ENCODE peak calls at places on chromosomes 13 and 19, in four cellular contexts. G, Z, L and V are unnamed samples.

GRCh38 chr13:57787058-57787791 is 155.7 kb downstream of the PCDH17 start:
- DNase-seq in G (no peak), Z (no peak), L (no peak), V (no peak)

GRCh38 chr13:50215389-50215788 is 200.1 kb downstream of the KCNRG start:
- DNase-seq in G (no peak), Z (peak), L (no peak), V (no peak)

GRCh38 chr19:6481541-6482342 is at the start of gene DENND1C:
- DNase-seq in G (peak), Z (peak), L (peak), V (peak)

GRCh38 chr19:36528194-36528920 is at the start of gene ZNF260:
- DNase-seq in G (peak), Z (peak), L (peak), V (peak)

GRCh38 chr19:56547535-56547934 is 8.8 kb downstream of the ZFP28 start:
- DNase-seq in G (no peak), Z (no peak), L (peak), V (no peak)

GRCh38 chr13:110874508-110874960 is 40.3 kb downstream of the ANKRD10 start:
- DNase-seq in G (no peak), Z (peak), L (peak), V (peak)

GRCh38 chr19:49588370-49589122 is 2.4 kb upstream of the PRR12 start:
- DNase-seq in G (no peak), Z (no peak), L (no peak), V (no peak)

GRCh38 chr19:48806818-48807589 is 3.8 kb downstream of the BCAT2 start:
- DNase-seq in G (no peak), Z (peak), L (peak), V (peak)

GRCh38 chr19:13027031-13027430 is 31.8 kb downstream of the NFIX start:
- DNase-seq in G (no peak), Z (no peak), L (no peak), V (no peak)

GRCh38 chr13:29131881-29132668 is 311.9 kb downstream of the MTUS2 start:
- DNase-seq in G (no peak), Z (no peak), L (no peak), V (no peak)

GRCh38 chr13:95485045-95485517 is 67.4 kb upstream of the CLDN10 start:
- DNase-seq in G (no peak), Z (peak), L (no peak), V (peak)

GRCh38 chr19:23665651-23666410 is 21.2 kb downstream of the ZNF675 start:
- DNase-seq in G (no peak), Z (no peak), L (no peak), V (no peak)

GRCh38 chr19:1859319-1859718 is 4.1 kb downstream of the KLF16 start:
- DNase-seq in G (no peak), Z (no peak), L (peak), V (no peak)

GRCh38 chr19:16066611-16067104 is 9.6 kb upstream of the TPM4 start:
- DNase-seq in G (no peak), Z (peak), L (no peak), V (peak)

GRCh38 chr19:51023946-51024345 is 2.5 kb downstream of the KLK11 start:
- DNase-seq in G (no peak), Z (no peak), L (no peak), V (no peak)

GRCh38 chr13:107441279-107441678 is 774.1 kb downstream of the LIG4 start:
- DNase-seq in G (no peak), Z (no peak), L (no peak), V (no peak)

GRCh38 chr13:83666126-83666525 is 216.1 kb downstream of the SLITRK1 start:
- DNase-seq in G (no peak), Z (no peak), L (no peak), V (no peak)

GRCh38 chr13:83672611-83673010 is 209.7 kb downstream of the SLITRK1 start:
- DNase-seq in G (no peak), Z (no peak), L (no peak), V (no peak)

DNA sequence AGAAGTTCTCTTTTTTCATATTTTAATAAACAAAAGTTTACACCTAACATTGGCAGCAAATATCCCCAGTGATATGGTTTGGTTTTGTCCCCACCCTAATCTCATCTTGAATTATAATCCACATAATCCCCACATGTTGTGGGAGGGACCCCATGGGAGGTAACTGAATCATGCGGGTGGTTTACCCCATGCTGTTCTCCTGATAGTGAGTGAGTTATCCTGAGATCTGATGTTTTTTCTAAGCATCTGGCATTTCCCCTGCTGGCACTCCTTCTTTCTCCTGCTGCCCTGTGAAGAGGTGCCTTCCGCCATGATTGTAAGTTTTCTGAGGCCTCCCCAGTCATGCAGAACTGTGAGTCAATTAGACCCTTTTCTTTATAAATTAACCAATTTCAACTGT is 214.7 kb downstream of the SLITRK1 start:
- DNase-seq in G (no peak), Z (no peak), L (no peak), V (no peak)
- TF ChIP-seq TCF12 in G (no peak), Z (no peak), L (no peak), V (no peak)

GRCh38 chr19:10010247-10010691 is at the start of gene COL5A3:
- DNase-seq in G (no peak), Z (no peak), L (peak), V (peak)

GRCh38 chr19:10009714-10010224 is 535 bp downstream of the COL5A3 start:
- DNase-seq in G (no peak), Z (no peak), L (no peak), V (no peak)

GRCh38 chr19:10007811-10008211 is 2.5 kb downstream of the COL5A3 start:
- DNase-seq in G (no peak), Z (no peak), L (no peak), V (peak)

GRCh38 chr19:10010939-10011338 is 635 bp upstream of the COL5A3 start:
- DNase-seq in G (no peak), Z (no peak), L (no peak), V (peak)

GRCh38 chr19:10009269-10009665 is 1.0 kb downstream of the COL5A3 start:
- DNase-seq in G (no peak), Z (no peak), L (peak), V (peak)
- TF ChIP-seq TCF12 in G (no peak), Z (no peak), L (no peak), V (no peak)

DNA sequence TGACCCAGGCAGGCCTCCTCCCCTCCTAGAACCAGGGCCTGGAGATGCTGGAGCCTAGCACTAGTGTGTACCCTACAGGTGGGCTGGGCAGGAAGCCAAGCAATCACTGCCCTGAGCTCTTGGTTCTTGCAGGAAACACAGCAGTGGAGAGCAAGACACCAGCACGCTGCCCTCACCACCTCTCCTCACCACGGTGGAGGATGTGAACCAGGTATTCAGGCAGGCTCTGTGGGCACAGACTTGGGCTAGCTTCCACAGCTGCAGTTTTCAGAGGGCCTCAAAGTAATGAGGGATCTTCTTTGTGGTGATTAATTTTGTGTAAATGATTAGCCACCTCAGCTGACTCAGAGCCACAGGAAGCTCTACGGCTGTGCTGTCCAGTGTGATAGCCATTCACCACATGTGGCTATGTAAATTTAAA is 13.6 kb upstream of the GPI start:
- DNase-seq in G (peak), Z (no peak), L (no peak), V (no peak)
- TF ChIP-seq TCF12 in G (no peak), Z (no peak), L (no peak), V (no peak)

DNA sequence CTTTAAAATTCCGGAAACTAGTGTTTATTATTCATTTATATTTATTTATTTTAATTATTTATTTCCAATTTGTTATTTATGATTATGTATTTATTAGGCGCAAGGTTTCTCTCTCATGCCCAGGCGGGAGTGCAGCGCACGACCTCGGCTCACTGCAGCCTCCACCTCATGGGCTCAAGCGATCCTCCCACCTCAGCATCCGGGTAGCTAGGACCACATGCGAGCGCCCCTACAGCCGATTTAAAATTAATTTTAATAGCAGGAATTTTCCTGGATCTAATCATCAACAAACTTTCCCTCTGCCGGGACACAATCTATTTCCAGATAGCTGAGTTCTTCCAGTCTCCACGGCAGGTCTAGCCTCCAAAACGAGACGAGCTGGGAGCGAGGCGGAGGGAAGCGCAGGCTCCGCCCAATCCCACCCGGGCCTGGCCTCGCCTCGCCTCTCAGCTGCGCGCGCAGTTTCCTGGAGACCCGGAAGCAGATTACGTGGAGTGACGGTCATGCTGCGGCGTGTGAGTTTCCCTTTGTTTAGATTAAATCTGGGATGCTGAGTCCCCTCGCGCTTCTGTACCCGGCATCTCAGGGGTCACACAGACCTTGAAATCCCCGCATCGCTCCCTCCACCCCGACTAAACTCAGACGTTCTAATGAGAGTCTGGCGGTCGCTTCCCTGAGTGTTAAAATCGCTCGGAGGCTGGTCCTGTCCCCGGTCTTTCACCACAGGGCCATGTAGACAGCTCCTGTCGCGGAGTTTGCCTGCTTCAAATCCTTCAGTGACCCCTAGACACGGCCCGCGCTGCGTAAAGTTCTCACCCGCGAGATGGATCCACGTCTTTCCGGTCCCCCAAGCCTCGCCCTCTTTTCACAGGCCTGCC is at the start of gene ZNF880:
- DNase-seq in G (peak), Z (no peak), L (peak), V (peak)
- TF ChIP-seq TCF12 in G (no peak), Z (no peak), L (no peak), V (no peak)

GRCh38 chr13:112325941-112326645 is 50.1 kb upstream of the SPACA7 start:
- DNase-seq in G (no peak), Z (no peak), L (no peak), V (no peak)

GRCh38 chr13:112325142-112325808 is 50.9 kb upstream of the SPACA7 start:
- DNase-seq in G (no peak), Z (no peak), L (no peak), V (no peak)

GRCh38 chr13:112324121-112324520 is 52.0 kb upstream of the SPACA7 start:
- DNase-seq in G (no peak), Z (no peak), L (no peak), V (no peak)

GRCh38 chr13:112322562-112322961 is 53.6 kb upstream of the SPACA7 start:
- DNase-seq in G (no peak), Z (no peak), L (no peak), V (no peak)

DNA sequence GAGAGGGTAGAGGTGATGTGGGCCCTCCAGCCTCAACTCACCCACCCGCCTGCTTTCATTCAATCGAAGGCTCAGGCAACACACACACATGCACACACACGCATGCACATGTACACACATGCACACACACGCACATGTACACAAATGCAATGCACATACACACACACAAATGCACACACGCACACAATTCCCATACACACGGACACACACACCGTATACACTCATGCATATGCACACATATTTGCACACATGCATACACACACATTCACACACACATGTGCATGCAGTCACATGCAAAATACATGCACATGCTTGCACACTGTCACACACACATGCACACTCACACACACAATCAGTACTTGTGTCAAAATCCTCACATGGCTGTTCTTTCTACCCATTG is 55.9 kb upstream of the SPACA7 start:
- DNase-seq in G (no peak), Z (no peak), L (no peak), V (no peak)
- TF ChIP-seq TCF12 in G (no peak), Z (no peak), L (no peak), V (no peak)